ENCODE peak calls at places on chromosomes 3 and 15, in four cellular contexts. W, K, R and E are unnamed samples.

GRCh38 chr3:87270908-87271727 is 5.3 kb downstream of the POU1F1 start:
- DNase-seq in W (no peak), K (no peak), R (no peak), E (no peak)

GRCh38 chr3:113631143-113631542 is 65.3 kb downstream of the USF3 start:
- DNase-seq in W (no peak), K (no peak), R (no peak), E (no peak)

GRCh38 chr3:102810937-102811336 is 376.1 kb downstream of the ZPLD1 start:
- DNase-seq in W (no peak), K (no peak), R (no peak), E (no peak)

GRCh38 chr15:70160267-70160666 is 62.5 kb upstream of the TLE3 start:
- DNase-seq in W (no peak), K (no peak), R (no peak), E (no peak)

GRCh38 chr3:132380979-132381944 is 36.0 kb upstream of the DNAJC13 start:
- DNase-seq in W (no peak), K (no peak), R (peak; percentile 57), E (no peak)

GRCh38 chr3:116065496-116065895 is 379.8 kb downstream of the LSAMP start:
- DNase-seq in W (no peak), K (no peak), R (no peak), E (no peak)

GRCh38 chr15:86231864-86232801 is 152.5 kb downstream of the AGBL1 start:
- DNase-seq in W (no peak), K (peak; percentile 12), R (peak; percentile 66), E (peak; percentile 56)

GRCh38 chr3:140006331-140006730 is 71.3 kb downstream of the CLSTN2 start:
- DNase-seq in W (no peak), K (no peak), R (peak; percentile 8), E (no peak)

GRCh38 chr3:126104742-126105605 is 21.1 kb upstream of the SLC41A3 start:
- DNase-seq in W (no peak), K (no peak), R (no peak), E (no peak)

GRCh38 chr15:58224068-58224467 is 85.9 kb downstream of the AQP9 start:
- DNase-seq in W (no peak), K (no peak), R (no peak), E (no peak)

GRCh38 chr3:184769771-184770170 is 42.2 kb upstream of the VPS8 start:
- DNase-seq in W (no peak), K (no peak), R (no peak), E (no peak)

GRCh38 chr3:162287600-162287999 is 791.0 kb downstream of the OTOL1 start:
- DNase-seq in W (no peak), K (no peak), R (no peak), E (no peak)

GRCh38 chr3:128685001-128685726 is 34.5 kb upstream of the RPN1 start:
- DNase-seq in W (no peak), K (no peak), R (no peak), E (no peak)

GRCh38 chr15:72827216-72827615 is 43.7 kb upstream of the ADPGK start:
- DNase-seq in W (no peak), K (no peak), R (no peak), E (no peak)

GRCh38 chr15:65828566-65828965 is 36.5 kb upstream of the DENND4A start:
- DNase-seq in W (no peak), K (no peak), R (no peak), E (no peak)

DNA sequence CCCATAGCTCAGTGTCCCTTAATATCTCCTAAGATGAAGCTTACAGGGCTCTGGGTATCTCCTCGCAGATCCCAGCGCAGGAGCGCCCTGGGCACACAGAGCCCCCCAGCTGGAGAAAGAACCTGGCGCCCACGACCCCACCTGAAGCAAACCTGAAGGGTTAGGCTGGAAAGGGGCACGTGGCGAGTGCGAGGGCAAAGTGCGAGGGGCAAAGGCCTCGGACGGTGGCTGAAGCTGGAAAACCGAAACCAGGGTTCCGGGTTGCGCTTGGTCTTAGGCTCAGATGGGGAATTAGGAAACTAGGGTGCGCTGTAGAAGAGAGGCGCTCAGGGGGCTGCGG is 3.9 kb downstream of the SOX14 start:
- DNase-seq in W (no peak), K (no peak), R (peak; percentile 76), E (no peak)
- TF ChIP-seq SP1 in W (no peak), K (no peak), R (no peak), E (no peak)

GRCh38 chr3:120816728-120817127 is 74.2 kb downstream of the GTF2E1 start:
- DNase-seq in W (no peak), K (no peak), R (no peak), E (no peak)
- TF ChIP-seq SUZ12 in W (no peak), K (no peak), R (no peak), E (no peak)

GRCh38 chr3:141454055-141454454 is 32.8 kb upstream of the RASA2 start:
- DNase-seq in W (no peak), K (no peak), R (no peak), E (no peak)

GRCh38 chr3:141456328-141456689 is 30.5 kb upstream of the RASA2 start:
- DNase-seq in W (no peak), K (no peak), R (no peak), E (no peak)

GRCh38 chr3:141452773-141453172 is 34.1 kb upstream of the RASA2 start:
- DNase-seq in W (no peak), K (no peak), R (no peak), E (no peak)

GRCh38 chr3:141455603-141456327 is 31.1 kb upstream of the RASA2 start:
- DNase-seq in W (no peak), K (no peak), R (no peak), E (no peak)

DNA sequence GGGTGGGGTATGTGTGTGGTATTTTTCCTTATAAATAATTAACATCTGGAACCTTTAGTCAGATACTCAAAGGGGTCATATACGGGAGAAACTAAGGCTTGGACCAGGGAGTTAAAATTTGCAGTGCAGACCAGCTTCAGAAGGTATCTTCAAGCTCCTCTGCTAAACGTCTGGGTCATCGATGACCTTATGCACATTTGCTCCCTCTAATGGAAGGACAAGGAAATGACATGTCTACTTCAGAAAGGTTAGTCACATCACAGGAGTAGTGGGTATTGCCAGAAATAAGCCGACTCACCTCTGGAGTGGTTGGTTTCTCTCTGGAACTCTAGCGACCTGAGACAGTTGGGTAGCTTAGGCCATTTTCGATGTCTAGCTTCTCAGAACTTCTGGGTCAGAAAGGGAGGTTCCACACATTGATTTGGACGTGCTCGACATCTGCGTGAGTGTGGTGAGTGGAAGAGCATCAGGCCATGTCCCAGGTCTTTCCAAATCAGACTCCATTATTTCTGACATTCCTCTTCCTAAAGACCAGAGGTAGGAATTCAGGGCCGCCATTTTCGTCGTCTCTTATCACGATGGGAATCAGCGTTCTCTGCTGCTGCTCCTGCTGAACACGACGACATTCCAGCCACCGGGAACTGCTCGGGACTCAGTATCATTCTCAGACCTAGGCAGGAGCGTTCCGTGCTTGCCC is 31.8 kb upstream of the RASA2 start:
- DNase-seq in W (peak; percentile 53), K (peak; percentile 77), R (no peak), E (peak; percentile 77)
- TF ChIP-seq SP1 in W (no peak), K (no peak), R (no peak), E (no peak)

DNA sequence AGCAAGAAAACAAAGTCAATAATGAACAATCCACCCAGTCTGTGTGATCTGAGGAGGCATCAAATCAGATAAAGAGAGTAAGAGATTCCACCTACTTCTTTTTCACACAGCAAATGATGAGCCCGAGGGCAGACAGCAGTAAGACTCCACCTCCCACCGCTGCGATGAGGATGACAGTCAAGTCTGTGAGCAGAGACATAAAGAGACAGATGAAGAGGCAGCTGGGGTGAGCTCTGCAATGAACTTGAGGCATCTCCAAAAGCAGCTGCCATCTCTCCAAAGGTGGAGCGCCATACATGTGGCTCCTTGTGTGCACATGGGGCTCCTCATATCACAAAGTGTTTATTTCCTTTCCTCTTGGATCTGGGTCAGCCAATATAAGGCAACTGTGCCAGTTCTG is 57.2 kb downstream of the CDCP1 start:
- DNase-seq in W (no peak), K (no peak), R (no peak), E (no peak)
- TF ChIP-seq SUZ12 in W (no peak), K (no peak), R (no peak), E (no peak)

GRCh38 chr15:25776071-25776740 is 86.9 kb downstream of the ATP10A start:
- DNase-seq in W (no peak), K (no peak), R (peak; percentile 37), E (no peak)

GRCh38 chr15:25777047-25777446 is 86.1 kb downstream of the ATP10A start:
- DNase-seq in W (no peak), K (no peak), R (no peak), E (no peak)

GRCh38 chr15:25774871-25775270 is 88.3 kb downstream of the ATP10A start:
- DNase-seq in W (no peak), K (no peak), R (no peak), E (no peak)

GRCh38 chr15:25773248-25773647 is 89.9 kb downstream of the ATP10A start:
- DNase-seq in W (no peak), K (peak; percentile 46), R (peak; percentile 20), E (no peak)

GRCh38 chr15:25775317-25775912 is 87.7 kb downstream of the ATP10A start:
- DNase-seq in W (peak; percentile 40), K (peak; percentile 45), R (peak; percentile 39), E (no peak)
- TF ChIP-seq SP1 in W (no peak), K (no peak), R (no peak), E (no peak)

DNA sequence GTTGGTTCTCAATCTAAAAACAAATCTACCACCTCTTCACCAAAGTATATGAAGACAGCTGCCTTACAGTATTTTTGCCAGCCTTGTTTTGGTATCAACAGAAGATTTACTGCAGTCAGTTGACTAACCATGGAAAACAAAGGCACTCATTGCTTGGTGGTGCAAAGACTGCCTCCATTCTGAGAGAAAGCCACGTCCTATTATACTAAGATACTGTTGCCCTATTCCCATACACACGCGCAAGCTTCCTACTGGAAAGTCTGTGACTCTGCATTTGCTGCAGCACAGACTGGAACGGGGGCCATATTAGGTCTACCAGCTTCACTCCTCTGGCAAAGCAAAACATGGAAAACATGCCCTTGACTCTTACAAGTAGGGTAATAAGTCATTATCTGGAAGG is 18.0 kb downstream of the MTMR10 start:
- DNase-seq in W (no peak), K (no peak), R (no peak), E (no peak)
- TF ChIP-seq SUZ12 in W (no peak), K (no peak), R (no peak), E (no peak)

DNA sequence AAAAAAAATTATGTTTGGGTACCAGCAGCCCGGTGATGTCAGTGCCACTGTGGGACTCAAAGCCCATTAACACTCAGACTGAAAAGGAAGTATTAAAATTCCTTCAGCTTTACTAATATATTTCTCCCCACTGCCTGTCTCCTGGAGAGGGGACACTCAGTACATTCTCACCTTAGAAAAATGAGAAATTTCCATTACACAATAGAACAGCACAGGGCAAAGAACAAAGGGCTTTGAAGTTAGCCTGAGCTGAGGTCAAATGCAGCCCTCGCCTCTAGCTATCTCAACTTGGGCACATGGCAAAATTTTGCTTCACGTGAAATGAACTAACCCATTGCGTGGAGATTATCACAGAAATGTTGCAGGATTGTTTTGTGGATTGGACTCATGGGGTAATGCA is 80.8 kb downstream of the RARB start:
- DNase-seq in W (no peak), K (no peak), R (no peak), E (no peak)
- TF ChIP-seq SP1 in W (no peak), K (no peak), R (no peak), E (no peak)

GRCh38 chr3:54126551-54126950 is 4.2 kb downstream of the CACNA2D3 start:
- DNase-seq in W (no peak), K (no peak), R (no peak), E (no peak)
- TF ChIP-seq SUZ12 in W (no peak), K (no peak), R (no peak), E (no peak)